ENCODE peak calls at places on chromosomes 13 and 19, in seven cellular contexts. Q, C, T, W, L, A and P are unnamed samples.

GRCh38 chr19:18297308-18297707 is 15.9 kb upstream of the JUND start:
- DNase-seq in Q (no peak), C (peak; percentile 33), T (no peak), W (no peak), L (no peak), A (no peak), P (peak; percentile 31)

GRCh38 chr13:106610511-106610910 is 42.6 kb upstream of the ARGLU1 start:
- DNase-seq in Q (no peak), C (peak; percentile 82), T (no peak), W (no peak), L (no peak), A (no peak), P (peak; percentile 19)

GRCh38 chr19:2080336-2080988 is 15.7 kb downstream of the MOB3A start:
- DNase-seq in Q (no peak), C (no peak), T (no peak), W (no peak), L (no peak), A (no peak), P (no peak)

GRCh38 chr19:10699650-10700335 is 1.4 kb upstream of the QTRT1 start:
- DNase-seq in Q (no peak), C (peak; percentile 54), T (peak; percentile 65), W (no peak), L (peak; percentile 74), A (peak; percentile 59), P (peak; percentile 68)

GRCh38 chr19:47854459-47854858 is 4.6 kb upstream of the TPRX2 start:
- DNase-seq in Q (no peak), C (no peak), T (no peak), W (no peak), L (no peak), A (no peak), P (no peak)

GRCh38 chr19:6340493-6341201 is 7.2 kb upstream of the ACER1 start:
- DNase-seq in Q (no peak), C (no peak), T (peak; percentile 45), W (no peak), L (no peak), A (no peak), P (no peak)

GRCh38 chr19:51144482-51145045 is 2.5 kb downstream of the SIGLEC7 start:
- DNase-seq in Q (no peak), C (no peak), T (no peak), W (no peak), L (no peak), A (no peak), P (no peak)

GRCh38 chr19:30173593-30174356 is 198.4 kb upstream of the ZNF536 start:
- DNase-seq in Q (no peak), C (no peak), T (no peak), W (no peak), L (no peak), A (no peak), P (no peak)

GRCh38 chr13:39676315-39676876 is 20.9 kb downstream of the COG6 start:
- DNase-seq in Q (peak; percentile 15), C (peak; percentile 39), T (no peak), W (no peak), L (peak; percentile 53), A (peak; percentile 39), P (peak; percentile 53)

GRCh38 chr19:50657222-50657669 is 8.0 kb downstream of the C19orf81 start:
- DNase-seq in Q (no peak), C (no peak), T (no peak), W (no peak), L (no peak), A (no peak), P (no peak)

GRCh38 chr13:28978574-28978973 is 158.4 kb downstream of the MTUS2 start:
- DNase-seq in Q (no peak), C (no peak), T (no peak), W (no peak), L (no peak), A (no peak), P (no peak)

GRCh38 chr19:49786432-49786831 is 19.6 kb downstream of the AP2A1 start:
- DNase-seq in Q (no peak), C (peak; percentile 53), T (no peak), W (no peak), L (peak; percentile 57), A (peak; percentile 13), P (peak; percentile 41)

GRCh38 chr13:23547000-23547590 is 23.1 kb upstream of the TNFRSF19 start:
- DNase-seq in Q (no peak), C (peak; percentile 7), T (peak; percentile 51), W (peak; percentile 19), L (peak; percentile 31), A (no peak), P (peak; percentile 8)

GRCh38 chr13:30052127-30052526 is 201.7 kb upstream of the UBL3 start:
- DNase-seq in Q (no peak), C (no peak), T (peak; percentile 76), W (peak; percentile 50), L (peak; percentile 94), A (no peak), P (no peak)

GRCh38 chr13:22837980-22838615 is 342.7 kb upstream of the SGCG start:
- DNase-seq in Q (no peak), C (no peak), T (no peak), W (no peak), L (no peak), A (no peak), P (no peak)

GRCh38 chr19:4932711-4933110 is 23.4 kb downstream of the UHRF1 start:
- DNase-seq in Q (no peak), C (no peak), T (no peak), W (no peak), L (no peak), A (no peak), P (no peak)

GRCh38 chr19:45514376-45515051 is 7.2 kb downstream of the VASP start:
- DNase-seq in Q (no peak), C (no peak), T (no peak), W (no peak), L (no peak), A (peak; percentile 55), P (no peak)

GRCh38 chr13:79382545-79383275 is 23.3 kb downstream of the RBM26 start:
- DNase-seq in Q (no peak), C (no peak), T (no peak), W (no peak), L (no peak), A (peak; percentile 31), P (no peak)
- H2BK5ac ChIP-seq in Q (no peak overlapping the region), C (no peak overlapping the region), T (no peak overlapping the region), W (no peak overlapping the region), L (no peak overlapping the region), A (no peak overlapping the region), P (no peak overlapping the region)

GRCh38 chr19:39087907-39088686 is 3.9 kb downstream of the ACP7 start:
- DNase-seq in Q (no peak), C (no peak), T (no peak), W (no peak), L (no peak), A (no peak), P (no peak)
- H2AK5ac ChIP-seq in Q (no peak overlapping the region), C (no peak overlapping the region), T (no peak overlapping the region), W (no peak overlapping the region), L (no peak overlapping the region), A (no peak overlapping the region), P (no peak overlapping the region)

DNA sequence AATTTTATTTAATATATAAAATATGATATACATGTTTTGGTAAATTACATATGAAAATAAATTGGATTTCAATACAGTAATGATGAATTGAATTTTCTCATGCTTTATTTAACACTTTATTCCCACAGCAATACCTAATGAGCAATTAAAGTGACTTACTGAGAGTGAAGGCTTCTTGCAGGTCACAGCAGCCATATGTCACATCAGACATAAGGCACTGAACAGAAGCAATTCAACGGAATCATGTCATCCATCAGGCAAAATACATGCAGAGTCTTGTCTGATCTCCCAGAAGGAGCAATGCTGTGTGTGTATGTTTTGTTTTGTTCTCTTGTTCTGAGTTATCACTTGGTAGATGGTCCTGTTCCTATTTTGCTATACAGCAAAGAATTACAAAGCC is 6.5 kb upstream of the GTF2F2 start:
- DNase-seq in Q (no peak), C (no peak), T (no peak), W (no peak), L (no peak), A (no peak), P (no peak)
- H2BK5ac ChIP-seq in Q (no peak overlapping the region), C (no peak overlapping the region), T (no peak overlapping the region), W (no peak overlapping the region), L (no peak overlapping the region), A (no peak overlapping the region), P (no peak overlapping the region)

DNA sequence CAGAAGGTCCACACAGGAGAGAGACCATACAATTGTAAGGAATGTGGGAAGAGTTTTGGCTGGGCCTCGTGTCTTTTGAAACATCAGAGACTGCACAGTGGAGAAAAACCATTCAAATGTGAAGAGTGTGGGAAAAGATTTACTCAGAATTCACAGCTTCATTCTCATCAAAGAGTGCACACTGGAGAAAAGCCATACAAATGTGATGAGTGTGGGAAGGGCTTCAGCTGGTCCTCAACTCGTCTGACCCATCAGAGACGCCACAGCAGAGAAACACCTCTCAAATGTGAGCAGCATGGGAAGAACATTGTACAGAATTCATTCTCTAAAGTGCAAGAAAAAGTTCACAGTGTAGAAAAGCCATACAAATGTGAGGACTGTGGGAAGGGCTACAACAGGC is 5.4 kb upstream of the ZNF225 start:
- DNase-seq in Q (no peak), C (no peak), T (no peak), W (no peak), L (no peak), A (no peak), P (no peak)
- H2AK5ac ChIP-seq in Q (no peak overlapping the region), C (no peak overlapping the region), T (no peak overlapping the region), W (no peak overlapping the region), L (no peak overlapping the region), A (no peak overlapping the region), P (no peak overlapping the region)

GRCh38 chr13:51765142-51765515 is 38.8 kb downstream of the DHRS12 start:
- DNase-seq in Q (no peak), C (no peak), T (no peak), W (no peak), L (no peak), A (no peak), P (no peak)

GRCh38 chr13:51764184-51765141 is 39.5 kb downstream of the DHRS12 start:
- DNase-seq in Q (no peak), C (peak; percentile 97), T (no peak), W (no peak), L (no peak), A (no peak), P (peak; percentile 98)

GRCh38 chr13:51760592-51760991 is 43.4 kb downstream of the DHRS12 start:
- DNase-seq in Q (no peak), C (no peak), T (no peak), W (no peak), L (no peak), A (no peak), P (no peak)

GRCh38 chr13:51761638-51762350 is 42.2 kb downstream of the DHRS12 start:
- DNase-seq in Q (no peak), C (peak; percentile 59), T (no peak), W (no peak), L (no peak), A (no peak), P (no peak)

DNA sequence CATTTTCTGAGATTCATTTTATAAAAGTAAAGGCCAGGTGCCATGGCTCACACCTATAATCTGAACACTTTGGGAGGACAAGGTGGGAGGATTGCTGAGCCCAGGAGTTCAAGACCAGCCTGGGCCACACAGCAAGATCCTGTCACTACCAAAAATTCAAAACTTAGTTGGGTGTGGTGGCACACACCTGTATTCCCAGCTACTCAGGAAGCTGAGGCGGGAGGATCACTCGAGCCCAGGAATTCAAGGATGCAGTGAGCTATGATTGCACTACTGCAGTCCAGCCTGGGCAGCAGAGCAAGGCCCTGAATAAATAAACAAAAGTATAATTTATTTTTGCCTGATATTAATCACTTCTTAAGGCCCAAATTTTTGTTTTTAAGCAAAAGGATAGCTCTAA is 40.5 kb downstream of the DHRS12 start:
- DNase-seq in Q (no peak), C (no peak), T (no peak), W (no peak), L (no peak), A (no peak), P (no peak)
- H2BK5ac ChIP-seq in Q (no peak overlapping the region), C (no peak overlapping the region), T (no peak overlapping the region), W (no peak overlapping the region), L (no peak overlapping the region), A (no peak overlapping the region), P (no peak overlapping the region)